ENCODE peak calls at places on chromosomes 4 and X, in five cellular contexts. H, W, T, P and L are unnamed samples.

GRCh38 chr4:2389691-2390090 is 28.8 kb downstream of the ZFYVE28 start:
- DNase-seq in H (no peak), W (no peak), T (no peak), P (no peak), L (no peak)

GRCh38 chrX:72247206-72247944 is 8.5 kb upstream of the ERCC6L start:
- DNase-seq in P (no peak), W (no peak), H (peak), T (no peak), L (no peak)

GRCh38 chr4:79920454-79920853 is 152.6 kb downstream of the ANTXR2 start:
- DNase-seq in W (no peak), H (no peak), P (no peak), T (no peak), L (no peak)

GRCh38 chr4:56468097-56468422 is 643 bp downstream of the SRP72 start:
- DNase-seq in T (no peak), P (no peak), H (no peak), W (no peak), L (no peak)

GRCh38 chrX:104922206-104922621 is 298.3 kb downstream of the TEX13A start:
- DNase-seq in W (peak), T (no peak), P (peak), H (peak), L (peak)

GRCh38 chr4:88792268-88792781 is 94.7 kb upstream of the NAP1L5 start:
- DNase-seq in W (no peak), T (no peak), P (no peak), H (no peak), L (no peak)

GRCh38 chr4:73609688-73610087 is 10.5 kb downstream of the RASSF6 start:
- DNase-seq in H (no peak), P (no peak), W (no peak), T (no peak), L (no peak)

GRCh38 chr4:48162162-48162561 is 28.1 kb upstream of the TXK start:
- DNase-seq in H (no peak), P (no peak), T (no peak), W (no peak), L (no peak)

GRCh38 chr4:182090186-182090585 is 153.0 kb upstream of the TENM3 start:
- DNase-seq in H (no peak), P (no peak), T (no peak), W (no peak), L (no peak)

GRCh38 chrX:107102980-107103379 is 15.6 kb downstream of the RBM41 start:
- DNase-seq in W (no peak), T (no peak), H (no peak), P (no peak), L (no peak)

GRCh38 chr4:4839471-4839810 is 20.0 kb upstream of the MSX1 start:
- DNase-seq in T (no peak), P (no peak), W (no peak), H (no peak), L (no peak)

DNA sequence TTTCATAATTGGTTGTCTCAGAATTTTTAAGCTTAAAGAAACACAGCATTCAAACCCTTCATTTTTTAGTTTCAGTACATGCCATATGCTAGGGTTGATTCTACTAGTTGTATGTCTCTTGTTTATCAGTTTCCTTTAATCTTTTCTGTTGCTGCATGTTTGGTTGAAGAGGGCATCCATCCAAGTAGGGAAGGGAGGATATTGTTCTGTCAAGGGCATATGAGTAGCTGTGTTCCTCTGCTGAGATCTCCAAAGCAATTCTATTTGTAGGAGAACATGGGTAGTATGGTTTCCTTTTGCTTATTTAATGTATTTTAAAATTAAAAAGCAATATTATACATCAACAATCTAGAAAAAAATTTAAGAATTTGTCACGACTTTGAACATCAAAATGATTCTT is 167.7 kb downstream of the FHIP1A start:
- DNase-seq in H (no peak), W (no peak), P (no peak), T (no peak), L (no peak)
- H3K27ac ChIP-seq in H (no peak), W (no peak), P (no peak), T (no peak), L (no peak)

GRCh38 chr4:76716020-76716419 is 181.9 kb downstream of the SOWAHB start:
- DNase-seq in P (no peak), H (no peak), T (no peak), W (no peak), L (no peak)
- H3K27ac ChIP-seq in P (no peak), H (no peak), T (peak), W (no peak), L (no peak)

GRCh38 chr4:119315036-119315435 is 6.9 kb downstream of the FABP2 start:
- DNase-seq in H (no peak), W (no peak), P (no peak), T (no peak), L (no peak)
- H3K27ac ChIP-seq in H (no peak), W (no peak), P (no peak), T (no peak), L (no peak)

GRCh38 chrX:10110984-10111363 is 45.8 kb upstream of the CLCN4 start:
- DNase-seq in W (no peak), P (no peak), T (no peak), H (no peak), L (no peak)
- H3K27ac ChIP-seq in W (peak), P (no peak), T (no peak), H (peak), L (peak)